ENCODE peak calls at places on chromosomes 16 and 17, in ten cellular contexts. W is A549, R is stomach, N is lower leg skin, X is IMR-90, O is GM12891, D is uterus, Q is gastrocnemius medialis, K is ovary, H is thyroid gland. V is an unnamed sample.

GRCh38 chr17:74644419-74644818 is 20.9 kb upstream of the CD300E start:
- DNase-seq in W (no peak), N (no peak), Q (no peak), H (no peak), R (no peak), O (no peak), K (no peak), X (no peak), D (no peak), V (no peak)

GRCh38 chr16:87201052-87201451 is 116.1 kb downstream of the C16orf95 start:
- DNase-seq in O (no peak), H (peak; percentile 7), N (no peak), K (no peak), D (peak; percentile 33), X (peak; percentile 99), Q (peak; percentile 46), W (no peak), R (no peak), V (peak; percentile 80)

GRCh38 chr17:74809031-74809430 is 32.9 kb upstream of the NAT9 start:
- DNase-seq in D (no peak), Q (no peak), R (no peak), O (no peak), X (no peak), K (no peak), W (no peak), H (no peak), N (no peak), V (no peak)

GRCh38 chr17:40564883-40565744 is at the start of gene CCR7:
- DNase-seq in W (no peak), N (peak; percentile 71), Q (no peak), X (no peak), R (peak; percentile 15), K (no peak), D (no peak), H (no peak), O (no peak), V (no peak)

GRCh38 chr17:72370819-72371218 is 250.0 kb downstream of the SOX9 start:
- DNase-seq in X (peak; percentile 88), H (peak; percentile 89), Q (peak; percentile 26), K (no peak), W (peak; percentile 60), D (no peak), N (no peak), O (no peak), R (no peak), V (peak; percentile 73)

GRCh38 chr16:58399718-58400633 is 7.7 kb downstream of the GINS3 start:
- DNase-seq in X (peak; percentile 23), N (no peak), W (no peak), R (no peak), D (no peak), O (no peak), K (no peak), Q (no peak), H (no peak), V (no peak)

GRCh38 chr16:70324998-70325765 is 21.5 kb upstream of the DDX19A start:
- DNase-seq in D (no peak), R (no peak), H (no peak), O (no peak), K (no peak), Q (no peak), N (no peak), W (no peak), X (no peak), V (no peak)

GRCh38 chr17:8080799-8081219 is 6.7 kb downstream of the ALOX12B start:
- DNase-seq in D (no peak), Q (no peak), W (no peak), H (no peak), O (no peak), R (no peak), K (no peak), X (no peak), N (no peak), V (no peak)

GRCh38 chr16:86965840-86966239 is 351.4 kb downstream of the C16orf95 start:
- DNase-seq in N (no peak), K (no peak), O (no peak), Q (no peak), D (no peak), W (no peak), X (no peak), R (no peak), H (no peak), V (no peak)

GRCh38 chr16:76819517-76819916 is 371.5 kb upstream of the MON1B start:
- DNase-seq in Q (no peak), W (no peak), O (no peak), R (no peak), X (no peak), D (no peak), N (no peak), H (no peak), K (no peak), V (no peak)

GRCh38 chr17:29159286-29159860 is 20.8 kb downstream of the MYO18A start:
- DNase-seq in D (no peak), X (no peak), H (no peak), W (no peak), K (no peak), O (no peak), N (no peak), Q (no peak), R (no peak), V (no peak)

GRCh38 chr17:164536-165235 is 16.8 kb downstream of the DOC2B start:
- DNase-seq in X (peak; percentile 43), R (peak; percentile 47), W (peak; percentile 61), D (peak; percentile 56), H (peak; percentile 30), K (peak; percentile 78), Q (no peak), N (no peak), O (peak; percentile 63), V (no peak)

GRCh38 chr17:64061157-64061898 is 40.9 kb upstream of the ICAM2 start:
- DNase-seq in K (no peak), H (no peak), X (peak; percentile 36), O (no peak), Q (no peak), R (no peak), D (no peak), W (no peak), N (no peak), V (no peak)

GRCh38 chr17:39709998-39710964 is 10.4 kb downstream of the ERBB2 start:
- DNase-seq in X (no peak), Q (no peak), K (no peak), W (no peak), N (no peak), O (no peak), R (no peak), H (no peak), D (no peak), V (no peak)

DNA sequence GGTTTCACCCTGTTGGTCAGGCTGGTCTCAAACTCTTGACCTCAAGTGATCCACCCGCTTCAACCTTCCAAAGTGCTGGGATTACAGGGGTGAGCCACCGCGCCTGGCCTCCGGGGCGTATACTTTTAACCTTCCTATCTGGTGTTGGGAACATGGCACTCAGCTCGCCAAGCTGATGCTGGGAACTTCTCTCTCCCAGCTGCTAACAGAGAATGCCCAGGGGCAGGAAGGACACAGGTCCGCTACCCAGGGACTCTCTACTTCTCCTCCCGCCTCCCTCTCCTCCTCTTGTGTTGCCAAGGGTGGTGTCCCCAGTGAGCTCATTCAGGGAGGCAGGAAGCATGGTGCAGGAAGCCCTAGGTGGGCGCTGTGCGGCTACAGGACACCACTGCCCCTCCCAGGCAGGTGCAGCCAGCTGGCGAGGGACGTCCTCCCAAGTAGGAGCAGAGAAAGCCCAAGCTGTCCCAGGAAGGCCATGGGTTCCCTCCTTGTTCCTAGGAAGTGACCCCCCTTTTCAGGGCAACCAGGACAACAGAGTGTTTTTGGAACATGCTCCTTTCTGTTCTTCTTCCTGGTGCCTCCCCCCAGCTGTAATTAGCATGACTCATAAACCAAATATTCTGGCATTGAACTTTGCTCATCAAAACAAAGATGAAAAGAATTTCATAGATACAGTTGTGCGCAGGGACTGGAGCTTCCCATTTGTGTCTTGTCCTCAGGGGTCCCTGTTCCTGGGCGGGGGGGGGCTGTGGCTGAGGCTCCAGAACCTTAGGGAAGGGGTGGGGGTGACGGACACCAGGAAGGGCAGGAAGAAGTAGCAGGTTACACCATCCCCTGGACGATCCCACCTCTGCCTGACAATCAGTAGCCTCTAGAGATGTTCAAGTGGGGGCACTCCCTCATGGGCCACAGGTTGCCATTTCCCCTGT is 2.6 kb downstream of the C1QTNF1 start:
- DNase-seq in O (no peak), D (peak; percentile 19), X (peak; percentile 68), N (peak; percentile 90), Q (peak; percentile 34), H (no peak), W (peak; percentile 86), K (peak; percentile 47), R (peak; percentile 24), V (peak; percentile 77)
- TF ChIP-seq POLR2A in O (no peak), D (no peak), X (no peak), N (no peak), Q (no peak), H (no peak), W (no peak), K (no peak), R (no peak), V (no peak)

DNA sequence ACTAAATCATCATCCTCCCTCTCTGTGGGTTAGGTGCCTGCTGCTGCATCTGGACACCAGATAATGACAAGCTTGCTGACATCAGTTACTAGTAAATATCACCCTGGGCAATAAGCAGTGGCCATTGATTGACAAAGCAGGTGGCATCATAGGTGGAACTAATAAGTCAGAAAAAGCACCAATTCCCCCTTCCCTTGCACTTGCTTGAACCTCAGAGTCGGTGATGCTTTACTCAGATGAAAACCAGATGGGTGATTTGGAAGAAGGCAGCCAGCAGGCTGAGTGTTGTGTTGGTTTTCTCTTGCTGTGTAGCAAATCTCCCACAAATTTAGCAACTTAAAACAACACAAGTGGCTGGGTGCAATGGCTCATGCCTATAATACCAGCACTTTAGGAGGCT is 146.9 kb upstream of the NOL11 start:
- DNase-seq in H (no peak), O (no peak), Q (no peak), N (no peak), W (no peak), R (no peak), X (no peak), K (no peak), D (no peak), V (no peak)
- TF ChIP-seq POLR2A in H (no peak), O (no peak), Q (no peak), N (no peak), W (no peak), R (no peak), X (no peak), K (no peak), D (no peak), V (no peak)

DNA sequence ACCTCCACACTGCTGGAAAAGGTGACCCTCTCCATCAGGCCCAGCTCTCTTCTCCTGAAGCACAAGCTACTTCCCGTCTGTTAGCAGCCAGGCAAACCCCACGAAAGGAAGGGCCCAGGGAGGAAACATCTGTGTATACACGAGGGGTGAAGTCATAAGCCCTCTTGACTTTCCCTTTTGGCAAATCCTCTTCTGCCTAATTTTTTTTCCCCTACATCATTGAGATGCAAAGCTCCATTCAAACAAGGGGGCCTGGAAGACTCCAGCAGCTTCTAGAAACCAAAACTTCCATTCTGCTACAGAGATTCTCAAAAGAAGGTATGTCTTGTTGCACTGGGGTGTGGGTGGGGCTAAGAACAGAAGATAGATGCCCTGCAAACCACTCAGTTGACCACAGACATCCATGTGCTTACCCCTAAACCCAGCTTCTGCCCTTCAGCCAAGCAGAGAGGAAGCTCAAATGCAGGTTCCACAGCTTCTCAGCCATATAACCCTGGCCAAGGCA is 145.6 kb upstream of the RCVRN start:
- DNase-seq in R (no peak), W (no peak), X (peak; percentile 88), N (no peak), Q (no peak), D (peak; percentile 42), K (no peak), H (peak; percentile 9), O (no peak), V (no peak)
- TF ChIP-seq POLR2A in R (no peak), W (no peak), X (no peak), N (no peak), Q (no peak), D (no peak), K (no peak), H (no peak), O (peak; percentile 59), V (no peak)

GRCh38 chr16:20763461-20764232 is at the start of gene ACSM3:
- DNase-seq in X (peak; percentile 76), W (peak; percentile 85), N (no peak), H (peak; percentile 59), D (peak; percentile 44), R (peak; percentile 78), Q (peak; percentile 22), O (peak; percentile 58), K (peak; percentile 37), V (peak; percentile 63)
- TF ChIP-seq POLR2A in X (no peak), W (no peak), N (no peak), H (no peak), D (peak; percentile 21), R (no peak), Q (no peak), O (no peak), K (no peak), V (no peak)